ENCODE peak calls at places on chromosomes 12 and 14, in ten cellular contexts. I is endothelial cell of umbilical vein, V is PC-3, M is H9, L is stomach, B is astrocyte of the cerebellum, O is WTC11, E is RWPE2, N is ovary, W is H1. H is an unnamed sample.

GRCh38 chr12:57011438-57012424 is 4.6 kb downstream of the TAC3 start:
- DNase-seq in I (no peak), V (no peak), M (no peak), L (no peak), B (no peak), O (no peak), E (no peak), N (no peak), W (no peak), H (no peak)

GRCh38 chr14:30138517-30138916 is 210.9 kb upstream of the PRKD1 start:
- DNase-seq in I (no peak), V (no peak), M (no peak), L (no peak), B (no peak), O (no peak), E (no peak), N (no peak), W (no peak), H (peak; percentile 49)

GRCh38 chr14:71235865-71236264 is 328.6 kb downstream of the PCNX1 start:
- DNase-seq in I (peak; percentile 30), V (no peak), M (no peak), L (no peak), B (peak; percentile 11), O (no peak), E (no peak), N (no peak), W (no peak), H (no peak)

GRCh38 chr14:79256311-79256879 is 954.9 kb downstream of the DIO2 start:
- DNase-seq in I (no peak), V (no peak), M (no peak), L (no peak), B (no peak), O (no peak), E (no peak), N (no peak), W (no peak), H (no peak)

GRCh38 chr12:111173391-111174282 is 195.3 kb downstream of the PHETA1 start:
- DNase-seq in I (no peak), V (peak; percentile 25), M (no peak), L (no peak), B (no peak), O (no peak), E (no peak), N (no peak), W (no peak), H (no peak)

GRCh38 chr12:105820407-105821140 is 318.2 kb downstream of the NUAK1 start:
- DNase-seq in I (no peak), V (no peak), M (no peak), L (no peak), B (peak; percentile 64), O (no peak), E (no peak), N (peak; percentile 65), W (peak; percentile 3), H (peak; percentile 22)

GRCh38 chr12:78191611-78192010 is 360.9 kb downstream of the NAV3 start:
- DNase-seq in I (no peak), V (peak; percentile 74), M (no peak), L (no peak), B (no peak), O (no peak), E (no peak), N (no peak), W (no peak), H (peak; percentile 47)

GRCh38 chr12:95836185-95836609 is 22.6 kb upstream of the SNRPF start:
- DNase-seq in I (peak; percentile 87), V (peak; percentile 93), M (no peak), L (no peak), B (peak; percentile 68), O (no peak), E (no peak), N (no peak), W (no peak), H (peak; percentile 78)

GRCh38 chr12:104315326-104316224 is 12.0 kb downstream of the EID3 start:
- DNase-seq in I (no peak), V (no peak), M (no peak), L (no peak), B (no peak), O (no peak), E (no peak), N (no peak), W (no peak), H (peak; percentile 49)

DNA sequence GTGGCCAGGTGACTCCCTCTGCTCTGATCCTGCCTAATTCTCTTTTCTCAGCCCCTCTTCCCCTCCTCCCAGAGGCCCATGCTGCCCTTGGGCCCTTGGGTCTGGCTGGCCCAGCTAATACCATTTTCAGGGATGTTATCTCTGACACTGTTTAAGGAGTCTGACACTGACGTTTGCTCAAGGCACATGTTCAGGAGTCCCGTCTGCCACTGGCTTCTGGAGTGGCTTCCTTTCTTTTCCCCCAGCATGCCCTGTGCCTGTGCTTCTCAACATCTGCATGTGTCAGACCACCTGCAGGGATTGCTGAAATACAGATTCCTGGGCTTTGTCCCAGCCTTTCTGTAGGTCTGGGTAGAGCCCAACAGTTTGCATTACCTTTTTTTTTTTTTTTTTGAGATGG is 128.9 kb downstream of the BCL11B start:
- DNase-seq in I (no peak), V (no peak), M (no peak), L (no peak), B (no peak), O (no peak), E (peak; percentile 16), N (no peak), W (no peak), H (no peak)
- TF ChIP-seq CTCF in I (no peak), V (no peak), M (no peak), L (no peak), B (no peak), O (no peak), E (no peak), N (no peak), W (no peak), H (no peak)

DNA sequence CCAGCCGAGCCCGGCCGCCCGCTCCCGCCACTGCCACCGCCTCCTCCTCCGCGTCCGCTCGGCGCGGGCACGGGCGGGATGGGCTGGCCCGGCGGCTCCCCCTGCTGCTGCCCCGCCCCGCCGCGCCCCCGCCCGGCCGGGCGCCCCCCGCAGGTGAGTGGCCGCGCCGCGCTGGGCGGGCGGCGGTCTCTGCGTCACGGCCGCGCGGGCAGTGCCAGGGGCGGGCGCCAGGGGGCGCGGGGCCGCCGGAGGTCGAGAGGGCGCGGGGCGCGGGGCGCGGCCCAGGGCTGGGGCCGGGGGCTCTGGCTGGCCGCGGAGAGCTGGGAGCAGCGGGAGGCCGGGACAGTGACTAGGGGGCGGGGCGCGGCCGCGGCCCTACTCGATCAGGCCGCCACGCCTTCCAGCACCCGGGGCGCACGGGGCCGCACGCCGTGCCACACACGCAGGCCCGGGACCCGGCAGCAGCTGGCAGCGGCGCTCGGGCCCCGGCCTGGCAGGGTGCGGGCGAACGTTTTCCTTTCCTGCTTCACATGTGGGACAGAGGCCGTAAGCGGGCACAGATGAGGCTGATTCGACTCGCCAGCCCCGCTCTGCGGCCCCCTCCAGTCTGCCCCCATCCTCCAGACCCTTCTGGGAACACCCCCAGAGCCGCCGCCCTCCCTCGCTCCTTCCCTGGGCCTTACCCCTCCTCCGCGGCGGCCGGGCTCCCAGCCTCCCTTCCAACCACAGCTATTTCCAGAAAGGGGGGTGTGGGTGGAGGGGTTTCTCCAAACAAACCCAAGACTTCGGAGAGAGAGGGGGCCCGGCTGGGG is 2.4 kb upstream of the TNS2 start:
- DNase-seq in I (peak; percentile 32), V (peak; percentile 73), M (peak; percentile 85), L (peak; percentile 83), B (peak; percentile 54), O (peak; percentile 81), E (peak; percentile 80), N (peak; percentile 88), W (no peak), H (peak; percentile 69)
- TF ChIP-seq CTCF in I (peak; percentile 3), V (no peak), M (no peak), L (no peak), B (no peak), O (peak; percentile 41), E (peak; percentile 87), N (no peak), W (no peak), H (peak; percentile 41)

DNA sequence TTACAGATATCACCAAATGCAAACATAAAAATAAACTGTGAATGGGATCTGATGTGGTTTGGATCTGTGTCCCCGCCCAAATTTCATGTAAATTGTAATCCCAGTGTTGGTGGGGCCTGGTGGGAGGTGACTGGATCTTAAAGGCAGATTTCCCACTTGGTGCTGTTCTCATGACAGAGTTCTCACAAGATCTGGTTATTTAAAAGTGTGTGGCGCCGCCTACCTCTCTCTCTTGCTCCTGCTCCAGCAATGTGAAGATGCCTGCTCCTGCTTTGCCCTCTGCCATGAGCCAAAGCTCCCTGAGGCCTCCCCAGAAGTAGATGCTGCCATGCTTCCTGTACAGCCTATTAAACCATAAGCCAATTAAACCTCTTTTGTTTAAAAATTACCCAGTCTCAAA is 47.8 kb downstream of the SLC25A21 start:
- DNase-seq in I (no peak), V (peak; percentile 47), M (peak; percentile 54), L (no peak), B (no peak), O (peak; percentile 45), E (no peak), N (no peak), W (peak; percentile 9), H (no peak)
- TF ChIP-seq CTCF in I (no peak), V (peak; percentile 46), M (peak; percentile 51), L (no peak), B (no peak), O (no peak), E (peak; percentile 43), N (no peak), W (peak; percentile 27), H (no peak)

GRCh38 chr14:75295491-75296338 is 17.1 kb downstream of the FOS start:
- DNase-seq in I (peak; percentile 82), V (peak; percentile 74), M (peak; percentile 91), L (peak; percentile 87), B (no peak), O (peak; percentile 90), E (no peak), N (peak; percentile 88), W (no peak), H (peak; percentile 64)

GRCh38 chr14:75292886-75293285 is 14.3 kb downstream of the FOS start:
- DNase-seq in I (no peak), V (no peak), M (no peak), L (no peak), B (no peak), O (no peak), E (no peak), N (peak; percentile 30), W (no peak), H (no peak)

GRCh38 chr14:75293920-75294648 is 15.5 kb downstream of the FOS start:
- DNase-seq in I (peak; percentile 96), V (peak; percentile 97), M (peak; percentile 98), L (peak; percentile 96), B (peak; percentile 91), O (peak; percentile 95), E (peak; percentile 95), N (peak; percentile 97), W (no peak), H (peak; percentile 95)

GRCh38 chr14:75295061-75295461 is 16.4 kb downstream of the FOS start:
- DNase-seq in I (peak; percentile 59), V (peak; percentile 68), M (peak; percentile 65), L (peak; percentile 69), B (no peak), O (peak; percentile 50), E (no peak), N (peak; percentile 72), W (no peak), H (peak; percentile 78)

DNA sequence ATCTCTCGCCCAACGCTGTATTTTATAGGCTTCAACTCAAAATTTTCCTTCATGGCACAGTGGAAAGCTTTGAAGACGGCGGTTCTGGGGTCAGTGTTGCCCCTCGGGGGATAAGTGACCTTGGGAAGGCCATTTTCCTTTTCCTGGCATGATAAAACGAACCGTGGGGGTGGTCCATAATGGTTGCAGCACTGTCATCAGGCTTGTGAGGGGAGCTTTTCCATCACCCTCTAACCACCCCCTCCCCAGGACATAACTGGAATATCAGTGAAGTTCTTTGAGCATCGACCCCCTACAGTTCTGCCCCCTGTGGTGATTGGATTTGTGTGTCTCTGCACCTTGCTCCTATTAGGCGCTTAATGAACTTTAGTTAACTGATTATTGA is 16.0 kb downstream of the FOS start:
- DNase-seq in I (no peak), V (no peak), M (peak; percentile 48), L (no peak), B (no peak), O (peak; percentile 32), E (no peak), N (no peak), W (no peak), H (no peak)
- TF ChIP-seq CTCF in I (peak; percentile 7), V (peak; percentile 31), M (no peak), L (no peak), B (no peak), O (no peak), E (no peak), N (no peak), W (no peak), H (peak; percentile 4)